ENCODE peak calls at places on chromosome 6, in eight cellular contexts. H is RPMI7951; U is aorta; O is left cardiac atrium; F is amniotic epithelial cell; Y is stimulated activated CD4-positive, alpha-beta T cell treated with anti-CD3 and anti-CD28 coated beads, Interleukin-4, amount 100 ng/mL, for 4 hours; L is iPS-NIHi11; X is activated CD8-positive, alpha-beta memory T cell treated with anti-CD3 and anti-CD28 coated beads for 24 hours. S is an unnamed sample.

GRCh38 chr6:107345398-107345797 is 114.0 kb downstream of the PDSS2 start:
- DNase-seq in F (no peak), L (no peak), O (no peak), X (no peak), Y (no peak), H (no peak), U (no peak), S (peak)

GRCh38 chr6:28209753-28210535 is 15.1 kb upstream of the ZSCAN9 start:
- DNase-seq in O (no peak), F (no peak), L (no peak), U (no peak), Y (no peak), H (no peak), X (no peak), S (no peak)

GRCh38 chr6:93786474-93787330 is 367.3 kb upstream of the EPHA7 start:
- DNase-seq in X (no peak), O (no peak), F (peak), H (peak), U (no peak), L (peak), Y (no peak), S (no peak)

GRCh38 chr6:108895591-108895990 is 47.4 kb downstream of the ARMC2 start:
- DNase-seq in U (no peak), O (no peak), H (peak), F (peak), L (no peak), X (no peak), Y (no peak), S (peak)

GRCh38 chr6:47407295-47408281 is 70.0 kb upstream of the CD2AP start:
- DNase-seq in L (no peak), F (peak), X (no peak), H (peak), Y (no peak), U (no peak), O (no peak), S (no peak)

GRCh38 chr6:22622390-22622789 is 53.0 kb downstream of the HDGFL1 start:
- DNase-seq in H (peak), U (no peak), L (no peak), O (no peak), Y (no peak), F (peak), X (no peak), S (no peak)

GRCh38 chr6:49541210-49541724 is 9.2 kb upstream of the C6orf141 start:
- DNase-seq in X (no peak), L (no peak), O (no peak), Y (no peak), U (no peak), H (peak), F (peak), S (peak)

GRCh38 chr6:7993952-7994351 is 70.2 kb downstream of the BLOC1S5 start:
- DNase-seq in O (no peak), L (no peak), Y (no peak), X (no peak), U (no peak), F (no peak), H (no peak), S (peak)

GRCh38 chr6:107185570-107185969 is 70.3 kb upstream of the BEND3 start:
- DNase-seq in L (peak), F (peak), Y (no peak), H (peak), O (no peak), U (no peak), X (no peak), S (no peak)

GRCh38 chr6:170122676-170123075 is 168.2 kb downstream of the DLL1 start:
- DNase-seq in L (no peak), H (peak), U (no peak), X (no peak), F (no peak), O (no peak), Y (no peak), S (no peak)

GRCh38 chr6:137989696-137990095 is 117.5 kb downstream of the PERP start:
- DNase-seq in F (no peak), X (no peak), Y (no peak), O (no peak), U (no peak), L (no peak), H (no peak), S (no peak)

GRCh38 chr6:43377710-43378229 is 8.3 kb upstream of the ZNF318 start:
- DNase-seq in O (no peak), H (no peak), Y (no peak), F (no peak), U (no peak), L (no peak), X (peak), S (no peak)

GRCh38 chr6:80338201-80338836 is 231.8 kb downstream of the BCKDHB start:
- DNase-seq in L (peak), Y (peak), H (peak), O (peak), F (peak), U (peak), X (peak), S (peak)

GRCh38 chr6:77361018-77361417 is 102.3 kb downstream of the HTR1B start:
- DNase-seq in O (no peak), X (no peak), U (no peak), F (no peak), H (peak), Y (no peak), L (no peak), S (no peak)

GRCh38 chr6:152701863-152702401 is 4.2 kb downstream of the MYCT1 start:
- DNase-seq in Y (no peak), U (no peak), X (no peak), H (no peak), F (no peak), O (no peak), L (no peak), S (no peak)